ENCODE peak calls at places on chromosome 10, in four cellular contexts. J is cardiac fibroblast; Y is frontal cortex; E is stimulated activated CD8-positive, alpha-beta memory T cell treated with anti-CD3 and anti-CD28 coated beads, Interleukin-4, amount 100 ng/mL, for 48 hours. G is an unnamed sample.

GRCh38 chr10:36880898-36881297 is 244.5 kb upstream of the ANKRD30A start:
- DNase-seq in J (peak), Y (no peak), E (no peak), G (peak)

GRCh38 chr10:119724630-119725549 is 960 bp upstream of the INPP5F start:
- DNase-seq in J (peak), Y (no peak), E (no peak), G (no peak)

GRCh38 chr10:112672706-112673105 is 225.7 kb downstream of the VTI1A start:
- DNase-seq in J (no peak), Y (no peak), E (no peak), G (no peak)

GRCh38 chr10:99976886-99977391 is 32.8 kb downstream of the DNMBP start:
- DNase-seq in J (peak), Y (peak), E (no peak), G (no peak)

GRCh38 chr10:48935141-48935540 is 4.5 kb downstream of the LRRC18 start:
- DNase-seq in J (no peak), Y (no peak), E (no peak), G (peak)

GRCh38 chr10:98150544-98150943 is 16.1 kb downstream of the R3HCC1L start:
- DNase-seq in J (peak), Y (no peak), E (no peak), G (no peak)

GRCh38 chr10:61163403-61163802 is 219.4 kb upstream of the RHOBTB1 start:
- DNase-seq in J (no peak), Y (no peak), E (no peak), G (no peak)

GRCh38 chr10:14399641-14400040 is 68.9 kb upstream of the FRMD4A start:
- DNase-seq in J (peak), Y (no peak), E (no peak), G (no peak)

GRCh38 chr10:5619366-5620211 is 46.8 kb downstream of the ASB13 start:
- DNase-seq in J (no peak), Y (no peak), E (no peak), G (no peak)

GRCh38 chr10:124741281-124741921 is 2.8 kb downstream of the FAM53B start:
- DNase-seq in J (peak), Y (peak), E (peak), G (peak)

GRCh38 chr10:118952493-118953295 is 76.8 kb upstream of the NANOS1 start:
- DNase-seq in J (no peak), Y (no peak), E (no peak), G (peak)

GRCh38 chr10:125455855-125456254 is 227.1 kb downstream of the TEX36 start:
- DNase-seq in J (no peak), Y (no peak), E (no peak), G (peak)